ENCODE peak calls at places on chromosome 2, in four cellular contexts. O, C, Z and B are unnamed samples.

GRCh38 chr2:177604291-177605065 is 211.9 kb downstream of the AGPS start:
- DNase-seq in Z (no peak), O (no peak), C (peak; percentile 47), B (peak; percentile 45)

GRCh38 chr2:188434018-188434417 is 142.3 kb downstream of the GULP1 start:
- DNase-seq in O (no peak), Z (no peak), C (no peak), B (no peak)

GRCh38 chr2:100246163-100247145 is 75.8 kb downstream of the LONRF2 start:
- DNase-seq in C (no peak), O (no peak), Z (peak; percentile 12), B (peak; percentile 48)

GRCh38 chr2:166184789-166185188 is 57.0 kb upstream of the SCN1A start:
- DNase-seq in C (no peak), O (no peak), Z (no peak), B (no peak)

GRCh38 chr2:46521215-46521683 is 41.9 kb downstream of the TMEM247 start:
- DNase-seq in Z (no peak), O (no peak), C (peak; percentile 72), B (no peak)

GRCh38 chr2:46936566-46936965 is 21.0 kb upstream of the MCFD2 start:
- DNase-seq in Z (no peak), O (no peak), C (no peak), B (no peak)

GRCh38 chr2:127092951-127093516 is 13.9 kb downstream of the BIN1 start:
- DNase-seq in C (no peak), O (no peak), Z (no peak), B (no peak)

GRCh38 chr2:223416826-223417610 is 185.1 kb downstream of the SCG2 start:
- DNase-seq in C (no peak), O (no peak), Z (no peak), B (no peak)

GRCh38 chr2:143246815-143247744 is 117.9 kb downstream of the ARHGAP15 start:
- DNase-seq in Z (no peak), O (no peak), C (no peak), B (no peak)

GRCh38 chr2:214069254-214069653 is 341.6 kb upstream of the VWC2L start:
- DNase-seq in C (peak; percentile 2), Z (no peak), O (no peak), B (no peak)

GRCh38 chr2:165952600-165953210 is 871 bp downstream of the TTC21B start:
- DNase-seq in C (no peak), Z (no peak), O (no peak), B (no peak)

GRCh38 chr2:235643680-235644117 is 149.9 kb downstream of the AGAP1 start:
- DNase-seq in Z (no peak), C (no peak), O (no peak), B (no peak)

GRCh38 chr2:1306029-1306686 is 107.1 kb upstream of the TPO start:
- DNase-seq in Z (no peak), C (no peak), O (no peak), B (no peak)

GRCh38 chr2:228771306-228771705 is 499.8 kb downstream of the PID1 start:
- DNase-seq in C (no peak), O (no peak), Z (no peak), B (no peak)

GRCh38 chr2:145085616-145086015 is 565.7 kb upstream of the ZEB2 start:
- DNase-seq in O (no peak), C (no peak), Z (no peak), B (no peak)

GRCh38 chr2:237473474-237474453 is 13.3 kb upstream of the MLPH start:
- DNase-seq in C (no peak), Z (no peak), O (no peak), B (no peak)

GRCh38 chr2:21165350-21165749 is 41.6 kb downstream of the TDRD15 start:
- DNase-seq in Z (no peak), C (no peak), O (no peak), B (no peak)

GRCh38 chr2:103401621-103402020 is 639.8 kb downstream of the TMEM182 start:
- DNase-seq in C (peak; percentile 10), Z (no peak), O (no peak), B (no peak)

GRCh38 chr2:240140920-240141319 is 462 bp upstream of the OTOS start:
- DNase-seq in C (no peak), O (no peak), Z (no peak), B (no peak)

GRCh38 chr2:185833864-185834263 is 95.3 kb downstream of the FSIP2 start:
- DNase-seq in C (no peak), Z (no peak), O (no peak), B (no peak)